ENCODE peak calls at places on chromosomes 16 and 17, in four cellular contexts. M is sigmoid colon, N is adrenal gland, P is spleen. Q is an unnamed sample.

GRCh38 chr17:73290399-73291259 is 21.2 kb downstream of the CDC42EP4 start:
- DNase-seq in M (no peak), N (no peak), P (no peak), Q (no peak)

GRCh38 chr17:3027786-3028532 is 35.4 kb downstream of the OR1D5 start:
- DNase-seq in M (no peak), N (no peak), P (peak; percentile 54), Q (no peak)

GRCh38 chr16:19583665-19584300 is 28.3 kb downstream of the VPS35L start:
- DNase-seq in M (no peak), N (peak; percentile 28), P (no peak), Q (peak; percentile 62)

GRCh38 chr16:68450741-68451140 is 2.4 kb upstream of the SMPD3 start:
- DNase-seq in M (no peak), N (no peak), P (no peak), Q (no peak)

GRCh38 chr17:44872131-44872768 is 24.6 kb downstream of the HIGD1B start:
- DNase-seq in M (peak; percentile 94), N (peak; percentile 55), P (no peak), Q (no peak)

GRCh38 chr17:9179602-9180001 is 158.3 kb downstream of the NTN1 start:
- DNase-seq in M (no peak), N (no peak), P (no peak), Q (no peak)

GRCh38 chr17:50168319-50168718 is 2.5 kb downstream of the SGCA start:
- DNase-seq in M (no peak), N (no peak), P (peak; percentile 73), Q (no peak)

GRCh38 chr16:56332464-56333079 is 92.8 kb downstream of the AMFR start:
- DNase-seq in M (no peak), N (peak; percentile 85), P (no peak), Q (peak; percentile 77)

GRCh38 chr17:28908640-28909098 is 5.8 kb upstream of the DHRS13 start:
- DNase-seq in M (peak; percentile 87), N (peak; percentile 68), P (no peak), Q (no peak)

GRCh38 chr17:66543526-66543925 is 241.1 kb downstream of the PRKCA start:
- DNase-seq in M (no peak), N (no peak), P (no peak), Q (no peak)

GRCh38 chr16:2160915-2161551 is 5.5 kb downstream of the TRAF7 start:
- DNase-seq in M (peak; percentile 94), N (no peak), P (no peak), Q (no peak)

GRCh38 chr17:31627960-31628359 is 231.1 kb downstream of the COPRS start:
- DNase-seq in M (no peak), N (no peak), P (no peak), Q (no peak)

DNA sequence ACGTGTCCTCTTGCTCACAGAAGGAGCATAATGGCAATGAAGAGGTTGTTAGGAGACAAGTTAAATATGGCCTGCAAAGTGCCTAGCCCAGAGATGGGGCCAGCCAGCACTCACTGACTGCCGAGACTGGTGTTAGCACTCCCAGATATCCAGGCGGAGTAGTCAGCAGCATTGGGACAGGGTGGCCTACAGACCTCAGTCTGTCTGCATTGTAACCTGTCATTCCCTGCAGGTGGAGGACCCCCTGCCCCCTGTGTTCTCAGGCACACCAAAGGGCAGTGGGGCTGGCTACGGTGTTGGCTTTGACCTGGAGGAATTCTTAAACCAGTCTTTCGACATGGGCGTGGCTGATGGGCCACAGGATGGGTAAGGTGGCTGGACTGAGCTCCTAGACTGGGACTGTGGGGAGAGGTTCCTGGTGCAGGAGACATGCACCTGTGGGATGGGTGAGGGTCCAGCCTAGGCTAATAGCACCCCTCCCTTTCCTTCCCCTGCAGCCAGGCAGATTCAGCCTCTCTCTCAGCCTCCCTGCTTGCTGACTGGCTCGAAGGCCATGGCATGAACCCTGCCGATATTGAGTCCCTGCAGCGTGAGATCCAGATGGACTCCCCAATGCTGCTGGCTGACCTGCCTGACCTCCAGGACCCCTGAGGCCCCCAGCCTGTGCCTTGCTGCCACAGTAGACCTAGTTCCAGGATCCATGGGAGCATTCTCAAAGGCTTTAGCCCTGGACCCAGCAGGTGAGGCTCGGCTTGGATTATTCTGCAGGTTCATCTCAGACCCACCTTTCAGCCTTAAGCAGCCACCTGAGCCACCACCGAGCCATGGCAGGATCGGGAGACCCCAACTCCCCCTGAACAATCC is 4.2 kb downstream of the MFAP4 start:
- DNase-seq in M (peak; percentile 63), N (no peak), P (peak; percentile 60), Q (no peak)
- TF ChIP-seq POLR2A in M (no peak), N (no peak), P (no peak), Q (no peak)

GRCh38 chr17:77427471-77427991 is 286.8 kb downstream of the SEC14L1 start:
- DNase-seq in M (peak; percentile 95), N (peak; percentile 90), P (no peak), Q (peak; percentile 22)

GRCh38 chr17:77428020-77428781 is 287.4 kb downstream of the SEC14L1 start:
- DNase-seq in M (no peak), N (peak; percentile 61), P (no peak), Q (no peak)

GRCh38 chr17:77426676-77427386 is 286.1 kb downstream of the SEC14L1 start:
- DNase-seq in M (no peak), N (no peak), P (no peak), Q (no peak)

GRCh38 chr17:77424585-77425344 is 284.0 kb downstream of the SEC14L1 start:
- DNase-seq in M (peak; percentile 98), N (peak; percentile 95), P (peak; percentile 89), Q (no peak)

GRCh38 chr17:77425791-77426641 is 285.2 kb downstream of the SEC14L1 start:
- DNase-seq in M (peak; percentile 98), N (peak; percentile 83), P (no peak), Q (peak; percentile 16)
- TF ChIP-seq POLR2A in M (peak; percentile 85), N (peak; percentile 87), P (no peak), Q (no peak)

DNA sequence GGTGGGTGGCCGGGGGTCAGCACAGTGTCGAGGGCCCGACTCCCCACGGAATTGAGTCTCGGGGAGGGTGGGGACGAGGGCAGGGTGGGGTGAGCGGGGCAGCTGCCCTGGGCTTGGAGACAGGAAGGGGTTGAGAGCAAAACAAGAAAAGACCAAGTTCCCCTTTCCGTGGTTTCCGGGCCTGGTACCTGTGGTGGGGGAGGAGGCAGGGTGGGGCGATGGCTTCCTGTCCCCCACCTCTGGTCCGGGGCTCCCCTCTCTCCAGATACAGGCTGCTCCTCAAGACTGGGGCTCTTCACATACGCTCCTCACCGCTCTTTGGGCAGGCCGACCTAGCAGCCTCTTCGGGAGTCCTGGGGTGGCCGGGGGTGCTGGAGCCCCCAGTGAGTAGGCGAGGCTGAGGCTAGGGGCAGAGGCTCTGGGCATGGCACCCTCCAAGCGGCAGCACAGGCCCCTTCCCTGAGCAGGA is 593 bp downstream of the CORO1A start:
- DNase-seq in M (peak; percentile 65), N (peak; percentile 29), P (peak; percentile 96), Q (no peak)
- TF ChIP-seq POLR2A in M (no peak), N (no peak), P (no peak), Q (no peak)

GRCh38 chr17:80891096-80892018 is 100.3 kb upstream of the CHMP6 start:
- DNase-seq in M (peak; percentile 66), N (peak; percentile 90), P (peak; percentile 82), Q (peak; percentile 31)
- TF ChIP-seq POLR2A in M (no peak), N (peak; percentile 24), P (no peak), Q (no peak)

GRCh38 chr16:65121870-65122723 is at the start of gene CDH11:
- DNase-seq in M (peak; percentile 78), N (no peak), P (peak; percentile 85), Q (no peak)
- TF ChIP-seq POLR2A in M (no peak), N (peak; percentile 36), P (no peak), Q (no peak)

Q was measured in erythroblast.